ENCODE peak calls at places on chromosomes 3 and 15, in five cellular contexts. One of them, this sample, is unnamed.
A peak's percentile ranks its signal among the peaks of the same experiment; 100 is the strongest.

GRCh38 chr3:127779747-127780146 is 42.6 kb downstream of the MGLL start:
- DNase-seq in adrenal gland: no peak
- DNase-seq in activated naive CD4-positive, alpha-beta T cell treated with anti-CD3 and anti-CD28 coated beads, Interleukin-2, amount 10 ng/mL, durations not matched to agents 7 days and 5 days: no peak
- DNase-seq in NCI-H82: no peak
- DNase-seq in endothelial cell: no peak
- DNase-seq in this sample: peak; percentile 33

GRCh38 chr3:125115640-125116039 is 59.8 kb upstream of the HEG1 start:
- DNase-seq in NCI-H82: no peak
- DNase-seq in endothelial cell: no peak
- DNase-seq in activated naive CD4-positive, alpha-beta T cell treated with anti-CD3 and anti-CD28 coated beads, Interleukin-2, amount 10 ng/mL, durations not matched to agents 7 days and 5 days: no peak
- DNase-seq in adrenal gland: no peak
- DNase-seq in this sample: no peak

GRCh38 chr15:25508369-25509002 is 69.7 kb upstream of the UBE3A start:
- DNase-seq in adrenal gland: peak; percentile 16
- DNase-seq in endothelial cell: no peak
- DNase-seq in activated naive CD4-positive, alpha-beta T cell treated with anti-CD3 and anti-CD28 coated beads, Interleukin-2, amount 10 ng/mL, durations not matched to agents 7 days and 5 days: no peak
- DNase-seq in NCI-H82: peak; percentile 71
- DNase-seq in this sample: peak; percentile 47

GRCh38 chr3:98778852-98779379 is 15.8 kb downstream of the ST3GAL6 start:
- DNase-seq in adrenal gland: peak; percentile 29
- DNase-seq in activated naive CD4-positive, alpha-beta T cell treated with anti-CD3 and anti-CD28 coated beads, Interleukin-2, amount 10 ng/mL, durations not matched to agents 7 days and 5 days: no peak
- DNase-seq in endothelial cell: no peak
- DNase-seq in NCI-H82: no peak
- DNase-seq in this sample: peak; percentile 81

GRCh38 chr3:183061431-183062172 is 37.7 kb downstream of the MCCC1 start:
- DNase-seq in NCI-H82: no peak
- DNase-seq in endothelial cell: no peak
- DNase-seq in adrenal gland: no peak
- DNase-seq in activated naive CD4-positive, alpha-beta T cell treated with anti-CD3 and anti-CD28 coated beads, Interleukin-2, amount 10 ng/mL, durations not matched to agents 7 days and 5 days: no peak
- DNase-seq in this sample: no peak

GRCh38 chr15:56460046-56460445 is 4.9 kb downstream of the MNS1 start:
- DNase-seq in adrenal gland: no peak
- DNase-seq in endothelial cell: no peak
- DNase-seq in activated naive CD4-positive, alpha-beta T cell treated with anti-CD3 and anti-CD28 coated beads, Interleukin-2, amount 10 ng/mL, durations not matched to agents 7 days and 5 days: no peak
- DNase-seq in NCI-H82: no peak
- DNase-seq in this sample: peak; percentile 43

GRCh38 chr3:195079636-195080035 is 191.3 kb downstream of the XXYLT1 start:
- DNase-seq in NCI-H82: peak; percentile 55
- DNase-seq in activated naive CD4-positive, alpha-beta T cell treated with anti-CD3 and anti-CD28 coated beads, Interleukin-2, amount 10 ng/mL, durations not matched to agents 7 days and 5 days: no peak
- DNase-seq in endothelial cell: no peak
- DNase-seq in adrenal gland: no peak
- DNase-seq in this sample: no peak

GRCh38 chr3:52023860-52024764 is 28.4 kb upstream of the RPL29 start:
- DNase-seq in NCI-H82: peak; percentile 47
- DNase-seq in adrenal gland: no peak
- DNase-seq in activated naive CD4-positive, alpha-beta T cell treated with anti-CD3 and anti-CD28 coated beads, Interleukin-2, amount 10 ng/mL, durations not matched to agents 7 days and 5 days: no peak
- DNase-seq in endothelial cell: no peak
- DNase-seq in this sample: peak; percentile 93